ENCODE peak calls at places on chromosomes 12 and 14, in ten cellular contexts. T, N, F, Q, H, Z, P, J, A and E are unnamed samples.

GRCh38 chr12:100827901-100828520 is 33.4 kb downstream of the ANO4 start:
- DNase-seq in P (peak), Z (peak), A (peak), Q (no peak), N (no peak), J (no peak), T (peak), F (peak), H (peak), E (no peak)

GRCh38 chr12:79454338-79454777 is 236.4 kb downstream of the PAWR start:
- DNase-seq in P (no peak), T (peak), J (no peak), A (peak), H (no peak), Q (no peak), N (no peak), F (peak), Z (no peak), E (no peak)

GRCh38 chr12:6085841-6086240 is 38.6 kb downstream of the VWF start:
- DNase-seq in N (no peak), A (no peak), J (no peak), Q (no peak), Z (no peak), P (no peak), H (no peak), T (no peak), F (no peak), E (no peak)

GRCh38 chr12:33488036-33488435 is 48.4 kb upstream of the SYT10 start:
- DNase-seq in J (no peak), T (no peak), Q (no peak), Z (no peak), P (no peak), A (no peak), N (no peak), H (no peak), F (no peak), E (no peak)

GRCh38 chr12:118704517-118704916 is 276.8 kb upstream of the SRRM4 start:
- DNase-seq in T (no peak), P (peak), N (no peak), F (no peak), H (no peak), A (no peak), Z (no peak), Q (no peak), J (no peak), E (no peak)

GRCh38 chr12:70822431-70822830 is 98.1 kb downstream of the PTPRR start:
- DNase-seq in F (no peak), T (no peak), H (no peak), N (no peak), P (no peak), J (no peak), Z (no peak), Q (no peak), A (no peak), E (no peak)

GRCh38 chr12:112183141-112183581 is 57.8 kb downstream of the TRAFD1 start:
- DNase-seq in P (no peak), J (no peak), Q (no peak), F (peak), Z (no peak), A (peak), N (no peak), H (peak), T (peak), E (no peak)

GRCh38 chr12:2408262-2408661 is 355.5 kb downstream of the CACNA1C start:
- DNase-seq in Z (no peak), F (no peak), A (no peak), P (no peak), T (no peak), Q (no peak), J (no peak), H (no peak), N (no peak), E (no peak)

GRCh38 chr12:31000751-31001150 is 72.9 kb upstream of the DDX11 start:
- DNase-seq in Q (no peak), F (peak), H (no peak), A (peak), T (peak), J (peak), Z (no peak), N (no peak), P (no peak), E (no peak)

GRCh38 chr14:59123526-59123925 is 64.9 kb upstream of the DAAM1 start:
- DNase-seq in P (no peak), H (no peak), N (no peak), J (no peak), Q (no peak), A (no peak), F (peak), Z (no peak), T (peak), E (peak)

GRCh38 chr12:6941267-6941666 is 2.3 kb upstream of the RNU7-1 start:
- DNase-seq in Q (no peak), Z (no peak), T (no peak), H (no peak), A (no peak), J (peak), F (no peak), N (no peak), P (no peak), E (no peak)

DNA sequence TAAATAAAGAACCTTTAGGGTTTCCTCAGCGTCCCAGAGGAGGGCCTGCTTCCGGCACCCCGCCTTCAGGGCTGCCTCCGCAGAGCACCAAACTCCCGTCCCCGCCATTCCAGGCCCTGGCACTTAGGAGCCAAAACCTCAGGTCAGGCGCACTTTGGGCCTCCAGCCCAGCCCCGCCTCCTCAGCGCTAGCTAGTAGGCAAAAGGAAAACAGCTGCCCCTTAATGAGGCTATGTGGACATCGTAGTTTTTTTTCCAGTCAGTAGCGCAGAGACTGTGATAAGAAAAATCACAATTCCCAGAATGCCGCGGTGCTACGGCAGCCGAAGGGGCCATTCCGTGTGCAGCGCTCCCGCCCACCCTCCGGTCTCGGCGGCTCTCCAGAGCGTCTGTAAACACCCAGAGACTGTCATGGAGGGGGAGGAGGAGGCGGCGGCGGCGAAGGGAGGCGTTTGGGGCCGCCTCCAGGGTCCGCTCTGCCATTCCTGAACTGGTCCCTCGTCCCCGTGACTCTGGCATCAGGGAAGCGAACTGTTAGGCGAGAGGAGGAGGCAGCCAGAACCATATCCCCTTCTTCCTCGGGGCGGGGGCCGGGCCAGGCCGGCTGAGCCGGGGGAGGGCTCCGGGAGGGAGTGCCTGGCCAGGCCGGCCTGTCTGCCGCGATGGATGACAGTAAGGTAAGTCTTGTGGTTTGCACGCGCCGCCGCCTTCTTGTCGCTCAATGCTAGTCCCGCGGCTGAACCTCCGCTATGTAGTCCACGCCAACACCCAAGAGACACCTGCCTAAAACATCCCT is at the start of gene CREBL2:
- DNase-seq in Q (peak), P (peak), H (peak), T (peak), J (peak), Z (peak), A (peak), F (peak), N (peak), E (peak)
- TF ChIP-seq CTCF in Q (no peak), P (no peak), H (no peak), T (no peak), J (no peak), Z (no peak), A (no peak), F (no peak), N (no peak), E (no peak)

DNA sequence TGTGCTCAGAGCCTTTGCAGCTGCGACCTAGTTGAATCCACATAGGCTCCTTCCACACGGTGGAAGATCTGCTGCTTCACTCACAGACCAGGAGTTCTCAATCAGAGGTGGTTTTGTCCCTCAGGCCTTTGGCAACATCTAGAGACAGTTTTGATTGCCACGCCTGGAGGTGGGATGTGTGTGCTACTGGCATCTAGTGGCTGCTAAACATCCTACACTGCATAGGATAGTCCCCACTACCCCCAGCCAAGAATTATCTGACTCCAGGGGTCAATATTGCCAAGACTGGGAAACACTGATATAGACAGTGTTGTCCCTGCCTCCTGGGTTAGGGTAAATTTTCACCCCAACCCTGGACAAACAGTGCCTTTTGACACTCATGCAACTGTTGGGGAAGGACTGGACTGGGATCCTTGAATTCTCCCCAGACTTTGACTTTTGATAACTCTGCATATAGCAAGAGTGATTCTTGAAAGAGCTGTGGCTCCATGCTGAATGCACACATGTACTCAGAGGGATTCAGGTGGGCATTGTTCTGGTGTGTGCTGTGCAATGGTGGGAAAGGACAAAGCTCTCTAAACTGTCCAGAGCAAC is 39.8 kb downstream of the BAZ2A start:
- DNase-seq in H (peak), T (peak), A (no peak), N (no peak), P (peak), F (peak), Z (no peak), J (no peak), Q (no peak), E (no peak)
- TF ChIP-seq CTCF in H (peak), T (peak), A (peak), N (no peak), P (peak), F (peak), Z (peak), J (no peak), Q (no peak), E (peak)

GRCh38 chr14:64769096-64770020 is 65.1 kb downstream of the PLEKHG3 start:
- DNase-seq in H (no peak), A (no peak), N (no peak), Q (no peak), F (no peak), T (no peak), Z (no peak), P (no peak), J (peak), E (no peak)
- TF ChIP-seq CTCF in H (no peak), A (no peak), N (no peak), Q (no peak), F (no peak), T (no peak), Z (no peak), P (no peak), J (no peak), E (no peak)

GRCh38 chr12:19183121-19183838 is 53.7 kb downstream of the PLEKHA5 start:
- DNase-seq in F (peak), N (no peak), Q (no peak), Z (no peak), P (no peak), A (no peak), J (no peak), T (peak), H (peak), E (no peak)

GRCh38 chr12:19179986-19180385 is 50.5 kb downstream of the PLEKHA5 start:
- DNase-seq in Z (no peak), N (no peak), P (no peak), J (no peak), A (no peak), Q (no peak), H (no peak), T (no peak), F (no peak), E (no peak)

GRCh38 chr12:19177754-19178153 is 48.2 kb downstream of the PLEKHA5 start:
- DNase-seq in A (no peak), H (no peak), T (peak), Z (no peak), F (no peak), N (no peak), Q (no peak), J (no peak), P (no peak), E (no peak)

GRCh38 chr12:19185262-19185929 is 55.9 kb downstream of the PLEKHA5 start:
- DNase-seq in N (no peak), H (no peak), J (no peak), Z (no peak), Q (no peak), F (no peak), A (no peak), T (no peak), P (no peak), E (no peak)

GRCh38 chr12:19181666-19182426 is 52.3 kb downstream of the PLEKHA5 start:
- DNase-seq in Q (no peak), Z (no peak), J (no peak), A (no peak), T (no peak), P (no peak), F (peak), N (no peak), H (no peak), E (no peak)
- TF ChIP-seq CTCF in Q (no peak), Z (no peak), J (no peak), A (peak), T (peak), P (no peak), F (no peak), N (no peak), H (no peak), E (peak)